ENCODE peak calls at places on chromosomes 5 and 9, in four cellular contexts. W is mucosa of descending colon, C is fibroblast of villous mesenchyme, T is epithelial cell of esophagus. P is an unnamed sample.

GRCh38 chr5:9546973-9547947 is 1.4 kb upstream of the SEMA5A start:
- DNase-seq in W (peak), C (peak), T (peak), P (peak)

GRCh38 chr5:144467795-144468194 is 297.1 kb downstream of the KCTD16 start:
- DNase-seq in W (peak), C (peak), T (peak), P (peak)

GRCh38 chr9:5557606-5558587 is 47.6 kb downstream of the PDCD1LG2 start:
- DNase-seq in W (peak), C (no peak), T (no peak), P (peak)

GRCh38 chr5:72455477-72455876 is 51.7 kb downstream of the ZNF366 start:
- DNase-seq in W (no peak), C (no peak), T (no peak), P (peak)

GRCh38 chr5:84602371-84602771 is 217.7 kb upstream of the EDIL3 start:
- DNase-seq in W (no peak), C (no peak), T (peak), P (peak)

GRCh38 chr5:43773032-43773830 is 170.3 kb downstream of the NNT start:
- DNase-seq in W (no peak), C (peak), T (peak), P (peak)

GRCh38 chr9:113564804-113565237 is 101.3 kb downstream of the RGS3 start:
- DNase-seq in W (peak), C (peak), T (peak), P (peak)

GRCh38 chr5:168608821-168609220 is 29.7 kb upstream of the PANK3 start:
- DNase-seq in W (no peak), C (no peak), T (no peak), P (no peak)

GRCh38 chr5:57066921-57067914 is 106.6 kb upstream of the GPBP1 start:
- DNase-seq in W (no peak), C (peak), T (peak), P (no peak)

GRCh38 chr5:29001666-29002065 is 1963.3 kb upstream of the CDH9 start:
- DNase-seq in W (no peak), C (no peak), T (no peak), P (no peak)

GRCh38 chr9:108812388-108812787 is 43.4 kb downstream of the ACTL7B start:
- DNase-seq in W (no peak), C (no peak), T (no peak), P (no peak)

GRCh38 chr9:108811944-108812343 is 43.8 kb downstream of the ACTL7B start:
- DNase-seq in W (no peak), C (no peak), T (no peak), P (no peak)

GRCh38 chr9:108815156-108815555 is 40.6 kb downstream of the ACTL7B start:
- DNase-seq in W (no peak), C (no peak), T (peak), P (no peak)

GRCh38 chr9:108816037-108816436 is 39.7 kb downstream of the ACTL7B start:
- DNase-seq in W (peak), C (no peak), T (no peak), P (no peak)

GRCh38 chr9:108813951-108814601 is 41.7 kb downstream of the ACTL7B start:
- DNase-seq in W (no peak), C (peak), T (peak), P (peak)
- TF ChIP-seq CTCF in W (no peak), C (peak), T (peak), P (peak)

GRCh38 chr9:126781717-126782388 is 23.0 kb upstream of the ZBTB43 start:
- DNase-seq in W (peak), C (peak), T (peak), P (peak)

GRCh38 chr9:126784401-126784800 is 20.4 kb upstream of the ZBTB43 start:
- DNase-seq in W (no peak), C (no peak), T (no peak), P (no peak)

GRCh38 chr9:126777733-126778132 is 27.1 kb upstream of the ZBTB43 start:
- DNase-seq in W (no peak), C (no peak), T (peak), P (no peak)

GRCh38 chr9:126783958-126784357 is 20.9 kb upstream of the ZBTB43 start:
- DNase-seq in W (no peak), C (no peak), T (no peak), P (no peak)

GRCh38 chr9:126781186-126781585 is 23.7 kb upstream of the ZBTB43 start:
- DNase-seq in W (no peak), C (no peak), T (no peak), P (no peak)
- H3K4me3 ChIP-seq in W (no peak), C (no peak), T (no peak), P (no peak)

GRCh38 chr9:124766815-124767554 is 4.1 kb downstream of the NR6A1 start:
- DNase-seq in W (no peak), C (no peak), T (no peak), P (no peak)
- TF ChIP-seq CTCF in W (no peak), C (peak), T (peak), P (peak)

GRCh38 chr9:18591261-18591660 is 117.3 kb downstream of the ADAMTSL1 start:
- DNase-seq in W (no peak), C (no peak), T (no peak), P (no peak)

GRCh38 chr9:18585996-18586395 is 112.0 kb downstream of the ADAMTSL1 start:
- DNase-seq in W (no peak), C (no peak), T (no peak), P (peak)

DNA sequence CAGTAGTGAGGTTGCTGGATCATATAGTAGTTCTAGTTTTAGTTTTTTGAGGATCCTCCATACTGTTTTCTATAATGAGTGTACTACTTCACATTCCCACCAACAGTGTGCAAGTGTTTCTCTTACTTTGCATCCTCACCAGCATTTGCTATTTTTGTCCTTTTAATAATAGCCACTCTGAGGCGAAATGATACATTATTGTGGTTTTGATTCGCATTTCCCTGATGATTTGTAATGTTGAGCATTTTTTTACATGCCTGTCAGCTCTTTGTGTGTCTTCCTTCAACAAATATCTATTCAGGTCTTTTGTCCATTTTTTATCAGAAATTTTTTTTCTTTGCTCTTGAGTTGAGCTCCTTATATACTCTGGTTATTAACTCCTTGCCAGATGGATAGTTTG is 114.0 kb downstream of the ADAMTSL1 start:
- DNase-seq in W (no peak), C (no peak), T (no peak), P (peak)
- H3K4me3 ChIP-seq in W (no peak), C (no peak), T (no peak), P (no peak)

DNA sequence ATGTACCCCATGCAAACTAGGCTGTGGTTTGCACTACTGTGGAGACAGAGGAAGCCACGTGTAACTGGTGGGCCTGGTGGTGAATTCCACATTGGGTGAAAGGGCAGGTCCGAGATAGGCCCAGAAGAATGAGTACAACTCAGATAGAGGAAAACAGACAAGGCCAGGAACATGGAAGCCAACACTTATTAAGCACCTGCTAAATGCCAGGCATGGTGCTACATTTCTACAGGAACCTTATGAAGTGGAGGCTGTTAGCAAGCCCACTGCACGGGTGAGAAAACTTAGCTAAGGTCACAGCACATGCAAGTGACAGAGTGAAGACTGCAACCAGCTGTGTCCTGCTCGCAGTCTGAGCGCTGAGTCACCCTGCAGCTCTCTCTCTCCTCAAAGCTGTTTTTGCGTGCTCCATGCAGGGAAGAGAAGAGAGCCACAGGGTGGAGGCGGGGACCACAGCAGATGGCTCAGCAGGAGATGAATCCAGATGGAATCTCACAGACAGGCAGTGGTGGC is 65.5 kb upstream of the SPTLC1 start:
- DNase-seq in W (peak), C (peak), T (peak), P (peak)
- TF ChIP-seq CTCF in W (no peak), C (no peak), T (no peak), P (peak)

DNA sequence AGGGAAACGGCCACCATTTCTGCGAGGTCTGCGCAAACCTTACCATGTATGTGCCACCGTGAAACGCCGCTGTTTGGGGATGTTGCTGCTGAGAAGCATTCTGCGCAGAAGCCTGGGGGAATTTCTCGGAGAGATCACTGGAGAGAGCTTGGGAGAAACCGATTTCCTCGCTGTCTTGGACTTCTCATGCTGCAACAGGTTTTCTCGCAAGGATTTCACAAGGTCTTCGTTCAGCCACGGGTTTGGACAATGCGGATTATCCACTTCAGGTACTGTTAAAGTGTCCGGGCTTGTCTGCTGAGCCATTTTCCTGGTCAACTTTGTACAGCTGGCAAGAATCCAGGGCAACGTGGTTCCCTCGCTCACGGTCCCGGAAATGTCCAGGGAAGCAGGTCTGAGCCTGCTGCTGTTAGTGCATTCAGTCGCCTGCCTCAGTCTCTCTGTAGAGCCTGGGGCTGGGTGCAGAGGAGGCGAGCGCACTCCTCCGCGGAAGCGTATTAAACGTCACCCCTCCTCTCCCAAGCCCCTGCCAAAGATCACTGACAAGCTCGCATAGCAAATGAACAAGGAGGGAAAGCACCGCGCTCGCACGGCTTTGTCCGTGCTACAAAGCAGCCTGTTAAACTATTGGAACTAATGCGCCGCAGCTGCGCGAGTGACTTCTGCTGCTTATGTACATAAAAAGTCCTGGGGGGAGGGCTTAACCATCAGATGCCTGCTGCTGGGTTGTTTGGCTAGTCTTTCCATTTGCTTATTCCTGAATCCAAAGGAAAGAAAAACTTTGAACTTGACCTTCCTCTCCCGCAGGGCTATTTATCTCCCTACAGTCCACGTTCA is 125.1 kb downstream of the PDE4D start:
- DNase-seq in W (peak), C (peak), T (peak), P (peak)
- H3K4me3 ChIP-seq in W (peak), C (peak), T (peak), P (peak)

GRCh38 chr5:1801954-1802295 is 718 bp downstream of the NDUFS6 start:
- DNase-seq in W (peak), C (no peak), T (peak), P (no peak)

GRCh38 chr5:1800470-1801060 is 642 bp upstream of the NDUFS6 start:
- DNase-seq in W (peak), C (peak), T (peak), P (no peak)

GRCh38 chr5:1799602-1800469 is at the start of gene MRPL36:
- DNase-seq in W (peak), C (peak), T (peak), P (peak)

GRCh38 chr5:1803192-1803591 is 2.0 kb downstream of the NDUFS6 start:
- DNase-seq in W (no peak), C (no peak), T (no peak), P (no peak)

DNA sequence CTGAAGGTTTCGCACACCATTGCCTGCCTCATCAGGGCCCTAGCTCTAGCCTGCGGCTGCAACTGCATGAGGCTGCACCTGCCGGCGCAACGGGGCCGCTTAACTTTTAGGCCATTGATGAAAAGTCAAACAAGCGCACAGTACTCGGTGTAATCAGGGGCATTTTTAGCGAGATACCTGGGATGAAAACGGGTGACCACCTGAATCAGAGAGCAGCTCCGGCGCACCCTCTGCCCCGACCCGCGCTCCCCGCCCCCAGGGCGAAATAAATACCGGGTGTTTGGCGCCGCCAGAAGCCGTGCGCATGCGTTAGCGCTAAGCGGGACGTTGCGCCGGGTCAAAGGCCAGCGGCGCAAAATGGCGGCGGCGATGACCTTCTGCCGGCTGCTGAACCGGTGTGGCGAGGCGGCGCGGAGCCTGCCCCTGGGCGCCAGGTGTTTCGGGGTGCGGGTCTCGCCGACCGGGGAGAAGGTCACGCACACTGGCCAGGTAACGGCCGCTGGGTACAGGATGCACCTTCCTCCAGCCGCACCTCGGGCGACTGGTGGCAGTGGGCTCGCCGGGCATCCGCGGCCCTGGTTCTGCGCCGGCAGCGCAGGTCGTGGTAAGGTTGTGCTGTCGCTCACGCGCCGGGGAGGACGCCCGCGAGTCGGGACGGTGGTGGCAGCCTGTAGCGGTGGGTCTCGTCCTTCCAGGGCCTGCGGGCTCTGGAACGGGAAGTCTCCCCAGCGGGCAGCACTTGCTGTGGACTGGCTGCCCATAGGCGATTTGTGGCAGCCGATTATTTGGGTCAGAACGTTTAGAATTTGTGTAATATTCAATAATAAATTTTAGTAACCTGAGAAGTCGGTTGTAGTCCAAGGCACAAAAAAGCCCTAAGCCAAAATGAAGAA is at the start of gene NDUFS6:
- DNase-seq in W (peak), C (peak), T (peak), P (peak)
- TF ChIP-seq CTCF in W (no peak), C (no peak), T (no peak), P (no peak)

DNA sequence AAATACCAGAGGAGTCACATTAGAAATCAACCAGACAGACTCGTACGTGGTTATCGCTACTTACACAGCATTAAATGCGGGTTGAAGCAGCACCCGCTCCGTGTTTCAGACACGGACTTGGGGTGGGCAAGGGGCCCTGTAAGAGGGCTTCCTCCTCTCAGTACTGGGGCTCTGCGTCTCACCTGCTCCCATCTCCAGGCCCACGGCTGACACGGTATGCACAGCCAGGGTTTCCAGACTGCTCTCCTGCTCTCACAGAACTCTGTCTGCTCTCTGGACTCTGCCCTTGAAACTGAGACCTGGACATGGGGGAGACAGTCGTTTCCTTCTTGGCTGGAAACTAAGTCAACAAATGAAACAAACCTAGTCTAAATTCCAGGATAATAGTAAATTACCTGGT is 24.7 kb upstream of the RASGEF1C start:
- DNase-seq in W (no peak), C (no peak), T (no peak), P (no peak)
- H3K4me3 ChIP-seq in W (no peak), C (no peak), T (no peak), P (no peak)

GRCh38 chr5:133520062-133520461 is 92.3 kb downstream of the FSTL4 start:
- DNase-seq in W (no peak), C (no peak), T (no peak), P (no peak)
- TF ChIP-seq CTCF in W (no peak), C (no peak), T (no peak), P (no peak)